ENCODE peak calls at places on chromosomes 12 and 14, in four cellular contexts. One of them, this sample, is unnamed.

GRCh38 chr12:61993734-61994345 is 266.4 kb upstream of the USP15 start:
- DNase-seq in B cell: peak
- DNase-seq in lower leg skin: no peak
- DNase-seq in iris pigment epithelial cell: peak
- DNase-seq in this sample: no peak

GRCh38 chr12:70646850-70647249 is 9.6 kb upstream of the PTPRB start:
- DNase-seq in B cell: no peak
- DNase-seq in lower leg skin: no peak
- DNase-seq in iris pigment epithelial cell: peak
- DNase-seq in this sample: no peak

GRCh38 chr14:69682607-69683263 is 71.3 kb downstream of the SUSD6 start:
- DNase-seq in B cell: no peak
- DNase-seq in lower leg skin: peak
- DNase-seq in iris pigment epithelial cell: peak
- DNase-seq in this sample: no peak

GRCh38 chr14:104797112-104798044 is 1.8 kb upstream of the AKT1 start:
- DNase-seq in lower leg skin: no peak
- DNase-seq in B cell: peak
- DNase-seq in iris pigment epithelial cell: no peak
- DNase-seq in this sample: no peak

GRCh38 chr14:101408077-101408831 is 153.0 kb upstream of the DIO3 start:
- DNase-seq in lower leg skin: peak
- DNase-seq in B cell: no peak
- DNase-seq in iris pigment epithelial cell: peak
- DNase-seq in this sample: no peak

GRCh38 chr14:34044666-34045306 is 93.9 kb upstream of the EGLN3 start:
- DNase-seq in iris pigment epithelial cell: no peak
- DNase-seq in B cell: no peak
- DNase-seq in lower leg skin: no peak
- DNase-seq in this sample: no peak

GRCh38 chr12:119803391-119803791 is 73.7 kb downstream of the CIT start:
- DNase-seq in lower leg skin: no peak
- DNase-seq in B cell: no peak
- DNase-seq in iris pigment epithelial cell: peak
- DNase-seq in this sample: peak

GRCh38 chr14:63603749-63604277 is 37.9 kb downstream of the WDR89 start:
- DNase-seq in iris pigment epithelial cell: no peak
- DNase-seq in B cell: no peak
- DNase-seq in lower leg skin: no peak
- DNase-seq in this sample: no peak

GRCh38 chr12:65121956-65122469 is 908 bp upstream of the WIF1 start:
- DNase-seq in lower leg skin: no peak
- DNase-seq in iris pigment epithelial cell: no peak
- DNase-seq in B cell: peak
- DNase-seq in this sample: peak

GRCh38 chr12:65867428-65867827 is 43.1 kb downstream of the HMGA2 start:
- DNase-seq in iris pigment epithelial cell: peak
- DNase-seq in B cell: no peak
- DNase-seq in lower leg skin: no peak
- DNase-seq in this sample: no peak

GRCh38 chr12:130429656-130430505 is 92.2 kb downstream of the PIWIL1 start:
- DNase-seq in lower leg skin: peak
- DNase-seq in iris pigment epithelial cell: no peak
- DNase-seq in B cell: no peak
- DNase-seq in this sample: no peak

GRCh38 chr12:121861549-121862254 is 3.0 kb upstream of the HPD start:
- DNase-seq in iris pigment epithelial cell: peak
- DNase-seq in lower leg skin: no peak
- DNase-seq in B cell: no peak
- DNase-seq in this sample: no peak

GRCh38 chr12:109140560-109140959 is 24.2 kb downstream of the ACACB start:
- DNase-seq in iris pigment epithelial cell: no peak
- DNase-seq in lower leg skin: no peak
- DNase-seq in B cell: no peak
- DNase-seq in this sample: no peak

GRCh38 chr14:104223810-104224515 is 85.6 kb downstream of the KIF26A start:
- DNase-seq in B cell: no peak
- DNase-seq in iris pigment epithelial cell: no peak
- DNase-seq in lower leg skin: no peak
- DNase-seq in this sample: no peak

GRCh38 chr14:78985668-78986073 is 815.5 kb downstream of the NRXN3 start:
- DNase-seq in lower leg skin: no peak
- DNase-seq in B cell: no peak
- DNase-seq in iris pigment epithelial cell: peak
- DNase-seq in this sample: no peak

GRCh38 chr14:43898709-43899108 is 608.4 kb downstream of the FSCB start:
- DNase-seq in lower leg skin: no peak
- DNase-seq in B cell: no peak
- DNase-seq in iris pigment epithelial cell: no peak
- DNase-seq in this sample: no peak

GRCh38 chr12:80273144-80273543 is 170.9 kb upstream of the PTPRQ start:
- DNase-seq in B cell: no peak
- DNase-seq in lower leg skin: no peak
- DNase-seq in iris pigment epithelial cell: no peak
- DNase-seq in this sample: no peak

GRCh38 chr12:20444595-20445170 is 76.3 kb downstream of the PDE3A start:
- DNase-seq in lower leg skin: no peak
- DNase-seq in B cell: no peak
- DNase-seq in iris pigment epithelial cell: no peak
- DNase-seq in this sample: no peak

GRCh38 chr12:75315518-75315917 is 14.6 kb downstream of the CAPS2 start:
- DNase-seq in B cell: no peak
- DNase-seq in iris pigment epithelial cell: peak
- DNase-seq in lower leg skin: no peak
- DNase-seq in this sample: no peak

GRCh38 chr12:64390275-64390851 is at the start of gene C12orf56:
- DNase-seq in B cell: no peak
- DNase-seq in iris pigment epithelial cell: no peak
- DNase-seq in lower leg skin: no peak
- DNase-seq in this sample: peak

GRCh38 chr14:92154283-92154942 is 32.6 kb downstream of the CPSF2 start:
- DNase-seq in iris pigment epithelial cell: peak
- DNase-seq in B cell: no peak
- DNase-seq in lower leg skin: no peak
- DNase-seq in this sample: no peak

GRCh38 chr12:49901986-49902385 is 1.7 kb downstream of the FAIM2 start:
- DNase-seq in lower leg skin: no peak
- DNase-seq in iris pigment epithelial cell: no peak
- DNase-seq in B cell: no peak
- DNase-seq in this sample: no peak

GRCh38 chr12:71397433-71397954 is 42.1 kb upstream of the LGR5 start:
- DNase-seq in lower leg skin: no peak
- DNase-seq in iris pigment epithelial cell: no peak
- DNase-seq in B cell: no peak
- DNase-seq in this sample: no peak

GRCh38 chr14:55294603-55295002 is 23.4 kb downstream of the FBXO34 start:
- DNase-seq in lower leg skin: no peak
- DNase-seq in iris pigment epithelial cell: no peak
- DNase-seq in B cell: no peak
- DNase-seq in this sample: no peak

GRCh38 chr12:7555752-7556151 is 52.2 kb upstream of the CD163 start:
- DNase-seq in lower leg skin: no peak
- DNase-seq in B cell: no peak
- DNase-seq in iris pigment epithelial cell: peak
- DNase-seq in this sample: no peak

GRCh38 chr12:109719123-109720022 is 5.7 kb downstream of the FAM222A start:
- DNase-seq in iris pigment epithelial cell: no peak
- DNase-seq in lower leg skin: no peak
- DNase-seq in B cell: no peak
- DNase-seq in this sample: no peak

GRCh38 chr14:51865953-51866747 is 5.7 kb downstream of the GNG2 start:
- DNase-seq in iris pigment epithelial cell: no peak
- DNase-seq in lower leg skin: no peak
- DNase-seq in B cell: peak
- DNase-seq in this sample: no peak

GRCh38 chr12:48184549-48184922 is 1.1 kb downstream of the CCDC184 start:
- DNase-seq in B cell: no peak
- DNase-seq in iris pigment epithelial cell: no peak
- DNase-seq in lower leg skin: no peak
- DNase-seq in this sample: no peak

GRCh38 chr14:101358726-101359125 is 202.6 kb upstream of the DIO3 start:
- DNase-seq in iris pigment epithelial cell: no peak
- DNase-seq in B cell: no peak
- DNase-seq in lower leg skin: peak
- DNase-seq in this sample: no peak

GRCh38 chr12:88868062-88868461 is 287.8 kb upstream of the KITLG start:
- DNase-seq in iris pigment epithelial cell: no peak
- DNase-seq in lower leg skin: no peak
- DNase-seq in B cell: no peak
- DNase-seq in this sample: no peak

GRCh38 chr14:69904246-69904645 is 25.0 kb downstream of the SMOC1 start:
- DNase-seq in iris pigment epithelial cell: no peak
- DNase-seq in lower leg skin: no peak
- DNase-seq in B cell: no peak
- DNase-seq in this sample: no peak